ENCODE peak calls at places on chromosomes 7 and 10, in four cellular contexts. One of them, this sample, is unnamed.

GRCh38 chr7:79064187-79064823 is 389.2 kb downstream of the MAGI2 start:
- DNase-seq in astrocyte of the spinal cord: peak; percentile 22
- DNase-seq in hepatocyte: no peak
- DNase-seq in CD4-positive, alpha-beta memory T cell: no peak
- DNase-seq in this sample: no peak

GRCh38 chr10:129622736-129623135 is 155.7 kb downstream of the MGMT start:
- DNase-seq in astrocyte of the spinal cord: no peak
- DNase-seq in CD4-positive, alpha-beta memory T cell: no peak
- DNase-seq in hepatocyte: no peak
- DNase-seq in this sample: no peak

GRCh38 chr10:19316204-19316870 is 267.7 kb downstream of the MALRD1 start:
- DNase-seq in hepatocyte: no peak
- DNase-seq in astrocyte of the spinal cord: no peak
- DNase-seq in CD4-positive, alpha-beta memory T cell: no peak
- DNase-seq in this sample: no peak

GRCh38 chr7:6117533-6117932 is 86.4 kb downstream of the ANKRD61 start:
- DNase-seq in astrocyte of the spinal cord: no peak
- DNase-seq in CD4-positive, alpha-beta memory T cell: no peak
- DNase-seq in hepatocyte: no peak
- DNase-seq in this sample: no peak

GRCh38 chr7:29123611-29124190 is 22.6 kb downstream of the CPVL start:
- DNase-seq in CD4-positive, alpha-beta memory T cell: no peak
- DNase-seq in hepatocyte: no peak
- DNase-seq in astrocyte of the spinal cord: no peak
- DNase-seq in this sample: no peak

GRCh38 chr7:133235212-133235883 is 17.5 kb upstream of the EXOC4 start:
- DNase-seq in hepatocyte: no peak
- DNase-seq in CD4-positive, alpha-beta memory T cell: no peak
- DNase-seq in astrocyte of the spinal cord: no peak
- DNase-seq in this sample: no peak

GRCh38 chr7:30032310-30033125 is 4.3 kb downstream of the PLEKHA8 start:
- DNase-seq in hepatocyte: no peak
- DNase-seq in astrocyte of the spinal cord: peak; percentile 53
- DNase-seq in CD4-positive, alpha-beta memory T cell: no peak
- DNase-seq in this sample: no peak

GRCh38 chr7:25376207-25376606 is 147.9 kb upstream of the NPVF start:
- DNase-seq in astrocyte of the spinal cord: no peak
- DNase-seq in CD4-positive, alpha-beta memory T cell: no peak
- DNase-seq in hepatocyte: no peak
- DNase-seq in this sample: no peak

GRCh38 chr10:77409697-77410471 is 227.7 kb downstream of the KCNMA1 start:
- DNase-seq in astrocyte of the spinal cord: no peak
- DNase-seq in hepatocyte: peak; percentile 65
- DNase-seq in CD4-positive, alpha-beta memory T cell: no peak
- DNase-seq in this sample: peak; percentile 44

GRCh38 chr10:31143331-31143935 is 111.8 kb upstream of the ZNF438 start:
- DNase-seq in astrocyte of the spinal cord: peak; percentile 26
- DNase-seq in hepatocyte: no peak
- DNase-seq in CD4-positive, alpha-beta memory T cell: no peak
- DNase-seq in this sample: no peak

GRCh38 chr10:16945566-16945965 is 128.3 kb upstream of the RSU1 start:
- DNase-seq in hepatocyte: no peak
- DNase-seq in CD4-positive, alpha-beta memory T cell: no peak
- DNase-seq in astrocyte of the spinal cord: no peak
- DNase-seq in this sample: no peak

DNA sequence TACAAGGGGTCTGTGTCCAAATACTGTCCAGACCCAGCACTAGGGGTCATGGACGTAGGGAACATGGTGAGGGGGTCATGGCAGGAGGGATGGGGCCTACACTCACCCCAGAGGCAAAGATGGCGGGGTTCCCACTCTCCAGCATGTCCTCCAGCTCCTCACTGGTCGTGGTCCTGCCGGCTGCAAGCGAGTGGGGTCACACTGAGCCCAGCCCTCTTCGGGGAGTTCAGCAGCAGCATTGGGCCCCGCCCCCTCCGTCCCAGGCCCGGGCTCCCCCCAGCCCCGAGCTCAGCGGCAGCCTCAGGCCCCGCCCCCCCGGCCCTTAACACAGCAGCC is 15.9 kb downstream of the STX1A start:
- DNase-seq in hepatocyte: no peak
- DNase-seq in CD4-positive, alpha-beta memory T cell: no peak
- DNase-seq in astrocyte of the spinal cord: no peak
- DNase-seq in this sample: no peak
- H3K4me3 ChIP-seq in hepatocyte: no peak overlapping the region
- H3K4me3 ChIP-seq in CD4-positive, alpha-beta memory T cell: no peak overlapping the region
- H3K4me3 ChIP-seq in astrocyte of the spinal cord: no peak overlapping the region
- H3K4me3 ChIP-seq in this sample: peak overlapping the region; percentile 23

GRCh38 chr10:104038537-104038936 is 47.1 kb downstream of the COL17A1 start:
- DNase-seq in astrocyte of the spinal cord: no peak
- DNase-seq in CD4-positive, alpha-beta memory T cell: no peak
- DNase-seq in hepatocyte: no peak
- DNase-seq in this sample: no peak
- H3K4me3 ChIP-seq in astrocyte of the spinal cord: no peak overlapping the region
- H3K4me3 ChIP-seq in CD4-positive, alpha-beta memory T cell: no peak overlapping the region
- H3K4me3 ChIP-seq in hepatocyte: no peak overlapping the region
- H3K4me3 ChIP-seq in this sample: no peak overlapping the region

DNA sequence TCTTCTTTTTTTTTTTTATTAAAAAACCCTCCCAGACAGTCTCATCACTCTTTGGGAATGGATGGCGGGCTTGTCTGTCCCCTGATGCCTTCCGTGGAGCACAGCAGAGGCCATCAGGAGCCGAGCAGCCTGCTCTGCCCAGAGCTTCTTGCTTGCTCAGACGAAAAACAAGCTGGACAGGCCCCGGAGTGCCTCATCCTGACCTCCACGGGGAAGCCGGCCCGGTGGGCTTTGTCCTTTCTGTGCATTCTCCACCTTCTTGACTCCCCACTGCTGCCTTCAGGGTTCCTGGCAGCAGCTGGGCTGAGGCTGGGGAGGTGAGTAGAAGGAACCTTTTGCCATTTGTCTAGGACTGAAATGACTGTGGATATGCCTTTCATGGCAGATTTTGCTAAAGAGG is 108.4 kb downstream of the AOAH start:
- DNase-seq in astrocyte of the spinal cord: no peak
- DNase-seq in hepatocyte: no peak
- DNase-seq in CD4-positive, alpha-beta memory T cell: no peak
- DNase-seq in this sample: peak; percentile 46
- H3K4me3 ChIP-seq in astrocyte of the spinal cord: no peak overlapping the region
- H3K4me3 ChIP-seq in hepatocyte: no peak overlapping the region
- H3K4me3 ChIP-seq in CD4-positive, alpha-beta memory T cell: no peak overlapping the region
- H3K4me3 ChIP-seq in this sample: no peak overlapping the region

DNA sequence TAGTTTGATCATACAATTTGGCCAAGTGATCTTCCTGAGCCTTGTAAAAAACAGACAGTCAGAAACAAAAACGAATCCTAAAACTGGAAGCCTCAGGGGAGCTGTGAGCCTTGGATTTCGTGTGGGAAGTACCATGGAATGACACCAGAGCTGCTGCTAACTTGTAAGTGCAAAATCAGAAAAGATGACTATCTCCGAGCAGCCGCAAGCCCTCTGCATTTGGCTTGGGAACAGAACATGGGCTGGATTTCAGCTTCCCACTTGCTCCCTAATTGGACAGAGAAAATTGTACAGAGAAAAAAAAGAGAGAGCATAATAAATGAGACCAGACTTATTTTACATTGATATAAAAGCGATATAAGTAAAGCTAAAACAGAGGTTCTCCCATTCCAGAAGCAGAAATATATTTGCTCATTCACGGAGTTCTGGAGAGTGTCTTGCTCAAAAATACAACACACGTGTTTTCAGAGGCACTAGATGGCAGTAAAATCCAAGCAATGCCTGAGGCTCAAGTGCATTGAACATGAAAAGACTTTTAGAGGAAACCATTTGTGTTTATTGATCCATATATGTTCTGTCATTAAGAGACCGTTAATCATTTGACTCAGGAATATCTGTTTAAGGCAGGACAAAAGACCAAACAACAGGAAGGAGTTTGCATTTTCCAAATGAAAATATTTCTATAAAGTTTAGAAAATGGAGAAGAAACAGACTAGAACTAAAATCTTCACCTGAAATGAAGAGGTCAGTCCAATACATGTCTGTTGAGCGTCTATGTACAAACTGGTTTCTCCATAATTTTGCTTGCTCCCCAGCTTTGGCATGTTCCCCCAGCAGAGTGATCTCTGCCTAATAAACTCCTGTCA is 78.3 kb upstream of the SLC26A5 start:
- DNase-seq in astrocyte of the spinal cord: peak; percentile 43
- DNase-seq in hepatocyte: peak; percentile 28
- DNase-seq in CD4-positive, alpha-beta memory T cell: no peak
- DNase-seq in this sample: peak; percentile 15
- H3K4me3 ChIP-seq in astrocyte of the spinal cord: no peak overlapping the region
- H3K4me3 ChIP-seq in hepatocyte: no peak overlapping the region
- H3K4me3 ChIP-seq in CD4-positive, alpha-beta memory T cell: no peak overlapping the region
- H3K4me3 ChIP-seq in this sample: no peak overlapping the region

DNA sequence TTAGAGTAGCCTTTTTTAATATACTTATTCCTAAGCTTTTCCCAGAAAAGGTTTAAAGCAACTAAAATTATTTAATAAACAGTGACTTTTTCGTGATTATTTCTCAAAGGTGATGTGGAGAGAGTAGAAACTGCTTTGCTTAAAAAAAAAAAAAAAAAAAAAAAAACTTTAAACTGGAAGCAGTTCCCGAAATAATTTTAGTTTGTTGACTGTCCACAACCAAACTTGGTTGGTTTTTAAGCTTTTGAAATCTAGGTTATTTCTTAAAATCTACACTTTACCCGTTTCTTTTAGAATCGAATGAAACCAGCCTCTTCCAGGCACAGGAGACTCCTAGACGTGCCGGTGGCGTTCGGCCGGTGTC is 7.2 kb downstream of the SKAP2 start:
- DNase-seq in hepatocyte: no peak
- DNase-seq in CD4-positive, alpha-beta memory T cell: no peak
- DNase-seq in astrocyte of the spinal cord: no peak
- DNase-seq in this sample: no peak
- H3K4me3 ChIP-seq in hepatocyte: no peak overlapping the region
- H3K4me3 ChIP-seq in CD4-positive, alpha-beta memory T cell: no peak overlapping the region
- H3K4me3 ChIP-seq in astrocyte of the spinal cord: peak overlapping the region; percentile 36
- H3K4me3 ChIP-seq in this sample: no peak overlapping the region

GRCh38 chr10:131131726-131132561 is 179.6 kb downstream of the TCERG1L start:
- DNase-seq in astrocyte of the spinal cord: no peak
- DNase-seq in hepatocyte: no peak
- DNase-seq in CD4-positive, alpha-beta memory T cell: no peak
- DNase-seq in this sample: no peak

GRCh38 chr10:131134651-131135050 is 176.9 kb downstream of the TCERG1L start:
- DNase-seq in hepatocyte: no peak
- DNase-seq in CD4-positive, alpha-beta memory T cell: no peak
- DNase-seq in astrocyte of the spinal cord: no peak
- DNase-seq in this sample: no peak

GRCh38 chr10:131135716-131136115 is 175.8 kb downstream of the TCERG1L start:
- DNase-seq in CD4-positive, alpha-beta memory T cell: no peak
- DNase-seq in astrocyte of the spinal cord: no peak
- DNase-seq in hepatocyte: no peak
- DNase-seq in this sample: no peak

GRCh38 chr10:131134001-131134576 is 177.4 kb downstream of the TCERG1L start:
- DNase-seq in astrocyte of the spinal cord: no peak
- DNase-seq in hepatocyte: no peak
- DNase-seq in CD4-positive, alpha-beta memory T cell: no peak
- DNase-seq in this sample: no peak

DNA sequence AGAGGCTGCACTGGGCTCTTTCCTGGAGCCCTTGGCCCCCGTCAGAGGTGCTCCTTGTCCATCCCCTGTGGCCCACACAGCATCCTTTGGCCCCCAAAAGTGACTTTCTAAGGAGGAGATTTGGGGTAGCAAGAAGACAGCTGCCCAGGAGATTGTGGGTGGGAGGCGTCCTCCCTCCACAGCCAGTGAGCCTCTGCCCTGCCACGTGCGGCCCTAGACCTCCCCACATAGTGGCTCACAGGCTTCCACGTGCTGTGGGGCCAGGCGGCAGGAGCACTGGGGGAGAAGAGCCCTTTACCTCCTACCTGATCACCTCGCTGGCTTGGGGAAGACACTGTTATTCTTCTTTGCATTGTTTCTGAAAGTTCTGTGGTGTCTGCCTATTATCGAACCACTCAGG is 178.8 kb downstream of the TCERG1L start:
- DNase-seq in CD4-positive, alpha-beta memory T cell: no peak
- DNase-seq in astrocyte of the spinal cord: no peak
- DNase-seq in hepatocyte: no peak
- DNase-seq in this sample: no peak
- H3K4me3 ChIP-seq in CD4-positive, alpha-beta memory T cell: no peak overlapping the region
- H3K4me3 ChIP-seq in astrocyte of the spinal cord: no peak overlapping the region
- H3K4me3 ChIP-seq in hepatocyte: no peak overlapping the region
- H3K4me3 ChIP-seq in this sample: no peak overlapping the region

GRCh38 chr7:122987463-122987862 is 8.0 kb downstream of the TAS2R16 start:
- DNase-seq in astrocyte of the spinal cord: no peak
- DNase-seq in hepatocyte: no peak
- DNase-seq in CD4-positive, alpha-beta memory T cell: no peak
- DNase-seq in this sample: no peak

GRCh38 chr7:122988333-122988732 is 7.2 kb downstream of the TAS2R16 start:
- DNase-seq in astrocyte of the spinal cord: no peak
- DNase-seq in CD4-positive, alpha-beta memory T cell: no peak
- DNase-seq in hepatocyte: no peak
- DNase-seq in this sample: no peak

GRCh38 chr7:122983261-122983660 is 12.2 kb downstream of the TAS2R16 start:
- DNase-seq in astrocyte of the spinal cord: no peak
- DNase-seq in hepatocyte: no peak
- DNase-seq in CD4-positive, alpha-beta memory T cell: no peak
- DNase-seq in this sample: no peak

GRCh38 chr7:122989041-122989440 is 6.5 kb downstream of the TAS2R16 start:
- DNase-seq in CD4-positive, alpha-beta memory T cell: no peak
- DNase-seq in hepatocyte: no peak
- DNase-seq in astrocyte of the spinal cord: no peak
- DNase-seq in this sample: no peak

GRCh38 chr7:122984021-122984420 is 11.5 kb downstream of the TAS2R16 start:
- DNase-seq in CD4-positive, alpha-beta memory T cell: no peak
- DNase-seq in hepatocyte: no peak
- DNase-seq in astrocyte of the spinal cord: no peak
- DNase-seq in this sample: no peak
- H3K4me3 ChIP-seq in CD4-positive, alpha-beta memory T cell: no peak overlapping the region
- H3K4me3 ChIP-seq in hepatocyte: no peak overlapping the region
- H3K4me3 ChIP-seq in astrocyte of the spinal cord: no peak overlapping the region
- H3K4me3 ChIP-seq in this sample: no peak overlapping the region